ENCODE peak calls at places on chromosomes 12 and 14, in six cellular contexts. One of them, this sample, is unnamed.

GRCh38 chr12:94092516-94093241 is 55.7 kb upstream of the PLXNC1 start:
- DNase-seq in GM12878: no peak
- DNase-seq in HCT116: no peak
- DNase-seq in K562: no peak
- DNase-seq in HepG2: no peak
- DNase-seq in H1: no peak
- DNase-seq in this sample: no peak

GRCh38 chr12:11581179-11581755 is 68.2 kb upstream of the ETV6 start:
- DNase-seq in GM12878: no peak
- DNase-seq in HCT116: peak
- DNase-seq in K562: peak
- DNase-seq in HepG2: peak
- DNase-seq in H1: peak
- DNase-seq in this sample: peak

GRCh38 chr14:95143813-95144620 is 13.3 kb downstream of the DICER1 start:
- DNase-seq in GM12878: no peak
- DNase-seq in HCT116: no peak
- DNase-seq in K562: no peak
- DNase-seq in HepG2: no peak
- DNase-seq in H1: no peak
- DNase-seq in this sample: no peak

GRCh38 chr12:16437281-16437816 is 89.9 kb downstream of the MGST1 start:
- DNase-seq in GM12878: no peak
- DNase-seq in HCT116: no peak
- DNase-seq in K562: no peak
- DNase-seq in HepG2: no peak
- DNase-seq in H1: no peak
- DNase-seq in this sample: no peak

GRCh38 chr12:13851828-13852227 is 129.6 kb downstream of the GRIN2B start:
- DNase-seq in GM12878: no peak
- DNase-seq in HCT116: no peak
- DNase-seq in K562: no peak
- DNase-seq in HepG2: no peak
- DNase-seq in H1: peak
- DNase-seq in this sample: peak

GRCh38 chr12:102026728-102027127 is 35.1 kb downstream of the WASHC3 start:
- DNase-seq in GM12878: no peak
- DNase-seq in HCT116: no peak
- DNase-seq in K562: peak
- DNase-seq in HepG2: no peak
- DNase-seq in H1: no peak
- DNase-seq in this sample: no peak

GRCh38 chr12:122467983-122468382 is 32.7 kb downstream of the ZCCHC8 start:
- DNase-seq in GM12878: no peak
- DNase-seq in HCT116: no peak
- DNase-seq in K562: no peak
- DNase-seq in HepG2: no peak
- DNase-seq in H1: no peak
- DNase-seq in this sample: no peak

GRCh38 chr12:108248011-108248410 is 91.1 kb downstream of the CMKLR1 start:
- DNase-seq in GM12878: no peak
- DNase-seq in HCT116: no peak
- DNase-seq in K562: no peak
- DNase-seq in HepG2: no peak
- DNase-seq in H1: no peak
- DNase-seq in this sample: no peak

GRCh38 chr12:51441583-51441982 is 17.0 kb downstream of the SLC4A8 start:
- DNase-seq in GM12878: no peak
- DNase-seq in HCT116: no peak
- DNase-seq in K562: no peak
- DNase-seq in HepG2: no peak
- DNase-seq in H1: no peak
- DNase-seq in this sample: no peak

GRCh38 chr12:52876371-52876770 is 27.6 kb upstream of the KRT78 start:
- DNase-seq in GM12878: no peak
- DNase-seq in HCT116: no peak
- DNase-seq in K562: no peak
- DNase-seq in HepG2: no peak
- DNase-seq in H1: no peak
- DNase-seq in this sample: no peak

GRCh38 chr12:47306130-47306529 is 226.4 kb upstream of the AMIGO2 start:
- DNase-seq in GM12878: no peak
- DNase-seq in HCT116: no peak
- DNase-seq in K562: no peak
- DNase-seq in HepG2: no peak
- DNase-seq in H1: no peak
- DNase-seq in this sample: no peak

GRCh38 chr12:57842342-57843294 is 3.9 kb downstream of the CTDSP2 start:
- DNase-seq in GM12878: no peak
- DNase-seq in HCT116: no peak
- DNase-seq in K562: no peak
- DNase-seq in HepG2: no peak
- DNase-seq in H1: no peak
- DNase-seq in this sample: no peak

GRCh38 chr12:115012861-115013667 is 329.1 kb upstream of the TBX3 start:
- DNase-seq in GM12878: no peak
- DNase-seq in HCT116: no peak
- DNase-seq in K562: no peak
- DNase-seq in HepG2: no peak
- DNase-seq in H1: no peak
- DNase-seq in this sample: no peak

GRCh38 chr12:115010324-115010995 is 326.5 kb upstream of the TBX3 start:
- DNase-seq in GM12878: no peak
- DNase-seq in HCT116: no peak
- DNase-seq in K562: no peak
- DNase-seq in HepG2: no peak
- DNase-seq in H1: no peak
- DNase-seq in this sample: no peak

GRCh38 chr12:115011703-115012102 is 327.7 kb upstream of the TBX3 start:
- DNase-seq in GM12878: no peak
- DNase-seq in HCT116: no peak
- DNase-seq in K562: no peak
- DNase-seq in HepG2: no peak
- DNase-seq in H1: no peak
- DNase-seq in this sample: no peak

GRCh38 chr12:115004469-115005146 is 320.6 kb upstream of the TBX3 start:
- DNase-seq in GM12878: no peak
- DNase-seq in HCT116: no peak
- DNase-seq in K562: no peak
- DNase-seq in HepG2: no peak
- DNase-seq in H1: no peak
- DNase-seq in this sample: no peak

DNA sequence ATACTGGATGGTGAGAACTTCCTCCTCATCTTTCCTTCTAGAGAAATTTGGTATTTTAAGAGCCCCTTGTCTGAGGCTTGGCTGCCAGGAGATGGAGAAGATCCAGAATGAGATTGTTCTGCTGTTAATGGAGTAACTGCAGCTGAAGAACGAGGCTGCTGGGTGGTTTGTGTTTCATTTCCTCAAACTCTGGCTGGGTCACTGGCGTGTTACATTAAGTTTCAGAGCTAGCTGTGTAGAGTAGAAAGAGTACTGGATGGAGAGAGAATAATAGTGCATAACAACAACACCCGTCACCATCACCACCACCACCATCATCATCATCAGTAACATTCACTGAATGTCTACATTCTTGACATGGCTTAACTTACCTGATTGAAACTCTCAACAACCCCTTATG is 325.0 kb upstream of the TBX3 start:
- DNase-seq in GM12878: peak
- DNase-seq in HCT116: no peak
- DNase-seq in K562: no peak
- DNase-seq in HepG2: no peak
- DNase-seq in H1: no peak
- DNase-seq in this sample: no peak
- H3K4me3 ChIP-seq in GM12878: no peak
- H3K4me3 ChIP-seq in HCT116: no peak
- H3K4me3 ChIP-seq in K562: no peak
- H3K4me3 ChIP-seq in HepG2: no peak
- H3K4me3 ChIP-seq in H1: no peak
- H3K4me3 ChIP-seq in this sample: no peak

GRCh38 chr12:131946757-131947156 is 3.0 kb upstream of the EP400 start:
- DNase-seq in GM12878: no peak
- DNase-seq in HCT116: no peak
- DNase-seq in K562: no peak
- DNase-seq in HepG2: no peak
- DNase-seq in H1: no peak
- DNase-seq in this sample: no peak
- TF ChIP-seq ZNF274 in GM12878: no peak
- TF ChIP-seq ZNF274 in HCT116: no peak
- TF ChIP-seq ZNF274 in K562: no peak
- TF ChIP-seq ZNF274 in HepG2: no peak
- TF ChIP-seq ZNF274 in H1: no peak
- TF ChIP-seq ZNF274 in this sample: no peak

GRCh38 chr14:35335388-35336092 is 43.4 kb downstream of the PSMA6 start:
- DNase-seq in GM12878: no peak
- DNase-seq in HCT116: no peak
- DNase-seq in K562: no peak
- DNase-seq in HepG2: peak
- DNase-seq in H1: peak
- DNase-seq in this sample: no peak
- H3K9ac ChIP-seq in GM12878: no peak
- H3K9ac ChIP-seq in HCT116: peak
- H3K9ac ChIP-seq in K562: peak
- H3K9ac ChIP-seq in HepG2: peak
- H3K9ac ChIP-seq in H1: no peak
- H3K9ac ChIP-seq in this sample: peak

GRCh38 chr14:65231286-65231980 is 129.1 kb upstream of the MAX start:
- DNase-seq in GM12878: no peak
- DNase-seq in HCT116: no peak
- DNase-seq in K562: no peak
- DNase-seq in HepG2: peak
- DNase-seq in H1: no peak
- DNase-seq in this sample: no peak
- H3K4me3 ChIP-seq in GM12878: no peak
- H3K4me3 ChIP-seq in HCT116: no peak
- H3K4me3 ChIP-seq in K562: no peak
- H3K4me3 ChIP-seq in HepG2: peak
- H3K4me3 ChIP-seq in H1: no peak
- H3K4me3 ChIP-seq in this sample: no peak

GRCh38 chr12:55931780-55932545 is 1.0 kb downstream of the DGKA start:
- DNase-seq in GM12878: no peak
- DNase-seq in HCT116: no peak
- DNase-seq in K562: peak
- DNase-seq in HepG2: no peak
- DNase-seq in H1: peak
- DNase-seq in this sample: no peak
- TF ChIP-seq ZNF274 in GM12878: no peak
- TF ChIP-seq ZNF274 in HCT116: no peak
- TF ChIP-seq ZNF274 in K562: no peak
- TF ChIP-seq ZNF274 in HepG2: no peak
- TF ChIP-seq ZNF274 in H1: no peak
- TF ChIP-seq ZNF274 in this sample: no peak

GRCh38 chr12:18754118-18754707 is 16.3 kb downstream of the CAPZA3 start:
- DNase-seq in GM12878: no peak
- DNase-seq in HCT116: no peak
- DNase-seq in K562: no peak
- DNase-seq in HepG2: no peak
- DNase-seq in H1: no peak
- DNase-seq in this sample: no peak

GRCh38 chr12:18752280-18752920 is 14.5 kb downstream of the CAPZA3 start:
- DNase-seq in GM12878: no peak
- DNase-seq in HCT116: no peak
- DNase-seq in K562: peak
- DNase-seq in HepG2: no peak
- DNase-seq in H1: no peak
- DNase-seq in this sample: peak

GRCh38 chr12:18751866-18752265 is 13.9 kb downstream of the CAPZA3 start:
- DNase-seq in GM12878: no peak
- DNase-seq in HCT116: no peak
- DNase-seq in K562: no peak
- DNase-seq in HepG2: no peak
- DNase-seq in H1: no peak
- DNase-seq in this sample: no peak

GRCh38 chr12:18752947-18753346 is 15.0 kb downstream of the CAPZA3 start:
- DNase-seq in GM12878: no peak
- DNase-seq in HCT116: no peak
- DNase-seq in K562: no peak
- DNase-seq in HepG2: no peak
- DNase-seq in H1: no peak
- DNase-seq in this sample: peak

GRCh38 chr12:18753481-18754117 is 15.7 kb downstream of the CAPZA3 start:
- DNase-seq in GM12878: no peak
- DNase-seq in HCT116: no peak
- DNase-seq in K562: no peak
- DNase-seq in HepG2: no peak
- DNase-seq in H1: peak
- DNase-seq in this sample: peak
- H3K9ac ChIP-seq in GM12878: no peak
- H3K9ac ChIP-seq in HCT116: no peak
- H3K9ac ChIP-seq in K562: peak
- H3K9ac ChIP-seq in HepG2: no peak
- H3K9ac ChIP-seq in H1: peak
- H3K9ac ChIP-seq in this sample: peak